ENCODE peak calls at places on chromosomes 7 and 10, in seven cellular contexts. B is Calu3; K is left ventricle myocardium superior; S is psoas muscle; U is T-cell; T is stimulated activated CD8-positive, alpha-beta memory T cell treated with anti-CD3 and anti-CD28 coated beads, Interleukin-2, amount 100 ng/mL, for 1 hour; M is ELR. Q is an unnamed sample.

GRCh38 chr7:66883716-66884115 is 37.3 kb upstream of the TMEM248 start:
- DNase-seq in T (no peak), M (peak), U (no peak), S (no peak), B (no peak), K (no peak), Q (no peak)

GRCh38 chr10:100872034-100872791 is 40.5 kb upstream of the SLF2 start:
- DNase-seq in K (no peak), U (peak), M (peak), T (peak), B (peak), S (no peak), Q (no peak)

GRCh38 chr7:151905322-151905721 is 28.4 kb upstream of the PRKAG2 start:
- DNase-seq in K (no peak), T (no peak), U (no peak), S (no peak), M (no peak), B (no peak), Q (no peak)

GRCh38 chr7:49398730-49399129 is 374.7 kb upstream of the VWC2 start:
- DNase-seq in B (no peak), T (no peak), U (no peak), S (no peak), M (no peak), K (no peak), Q (no peak)

GRCh38 chr7:22945584-22945983 is 68.3 kb downstream of the HYCC1 start:
- DNase-seq in S (no peak), U (no peak), M (no peak), T (no peak), B (no peak), K (no peak), Q (no peak)

GRCh38 chr10:60258429-60258797 is 131.3 kb downstream of the ANK3 start:
- DNase-seq in M (no peak), K (no peak), S (no peak), B (no peak), T (no peak), U (no peak), Q (no peak)

GRCh38 chr10:84613336-84614021 is 285.1 kb downstream of the CCSER2 start:
- DNase-seq in U (no peak), K (no peak), S (no peak), B (peak), M (peak), T (no peak), Q (peak)

GRCh38 chr10:25083546-25084111 is 67.2 kb downstream of the THNSL1 start:
- DNase-seq in B (no peak), U (no peak), K (no peak), M (no peak), S (no peak), T (no peak), Q (no peak)

GRCh38 chr10:127892743-127893142 is at the start of gene CLRN3:
- DNase-seq in B (no peak), T (no peak), M (no peak), U (no peak), S (no peak), K (no peak), Q (no peak)

GRCh38 chr7:156892086-156892800 is 740 bp downstream of the LMBR1 start:
- DNase-seq in S (peak), B (peak), K (peak), M (peak), T (peak), U (peak), Q (peak)

GRCh38 chr10:4018054-4018511 is 233.1 kb upstream of the KLF6 start:
- DNase-seq in T (no peak), B (no peak), U (no peak), K (no peak), S (no peak), M (no peak), Q (no peak)

GRCh38 chr10:112227331-112227961 is 43.9 kb upstream of the GPAM start:
- DNase-seq in M (peak), S (no peak), U (no peak), K (no peak), T (no peak), B (peak), Q (no peak)

Q was measured in heart left ventricle.